ENCODE peak calls at places on chromosomes 6 and 20, in six cellular contexts. B, C, P, S, G and F are unnamed samples.

GRCh38 chr6:52994031-52994788 is 874 bp downstream of the GSTA4 start:
- DNase-seq in B (peak; percentile 39), C (peak; percentile 41), P (no peak), S (no peak), G (no peak), F (no peak)

GRCh38 chr6:158164564-158164963 is 3.5 kb downstream of the SERAC1 start:
- DNase-seq in B (no peak), C (no peak), P (no peak), S (no peak), G (no peak), F (no peak)

GRCh38 chr6:161463061-161463460 is 189.2 kb upstream of the AGPAT4 start:
- DNase-seq in B (no peak), C (no peak), P (no peak), S (no peak), G (no peak), F (no peak)

GRCh38 chr6:122997541-122998150 is 1.6 kb downstream of the CLVS2 start:
- DNase-seq in B (no peak), C (no peak), P (no peak), S (no peak), G (no peak), F (peak; percentile 25)

GRCh38 chr6:30813623-30814136 is 69.3 kb upstream of the IER3 start:
- DNase-seq in B (no peak), C (no peak), P (no peak), S (no peak), G (no peak), F (no peak)

GRCh38 chr6:134437376-134437775 is 119.5 kb upstream of the SGK1 start:
- DNase-seq in B (peak; percentile 49), C (no peak), P (peak; percentile 38), S (no peak), G (no peak), F (no peak)

GRCh38 chr6:156058356-156058755 is 602.7 kb upstream of the NOX3 start:
- DNase-seq in B (no peak), C (no peak), P (no peak), S (no peak), G (no peak), F (no peak)

GRCh38 chr20:60224914-60225313 is 266.7 kb downstream of the CDH26 start:
- DNase-seq in B (peak; percentile 1), C (no peak), P (no peak), S (no peak), G (peak; percentile 44), F (peak; percentile 57)

GRCh38 chr6:90076471-90076870 is 182.2 kb downstream of the GJA10 start:
- DNase-seq in B (no peak), C (no peak), P (no peak), S (no peak), G (no peak), F (no peak)

GRCh38 chr20:43750774-43751166 is 24.0 kb upstream of the GTSF1L start:
- DNase-seq in B (no peak), C (no peak), P (no peak), S (no peak), G (no peak), F (no peak)

GRCh38 chr6:23027281-23027680 is 457.9 kb downstream of the HDGFL1 start:
- DNase-seq in B (no peak), C (no peak), P (no peak), S (no peak), G (peak; percentile 23), F (no peak)

GRCh38 chr20:17992224-17992637 is 23.4 kb downstream of the MGME1 start:
- DNase-seq in B (no peak), C (no peak), P (peak; percentile 53), S (no peak), G (no peak), F (no peak)

GRCh38 chr6:12506211-12506610 is 210.4 kb upstream of the PHACTR1 start:
- DNase-seq in B (no peak), C (no peak), P (no peak), S (no peak), G (no peak), F (no peak)

GRCh38 chr6:16405349-16405865 is 167.0 kb downstream of the GMPR start:
- DNase-seq in B (no peak), C (no peak), P (no peak), S (no peak), G (no peak), F (no peak)

GRCh38 chr6:108027594-108027993 is 46.9 kb downstream of the OSTM1 start:
- DNase-seq in B (peak; percentile 14), C (no peak), P (no peak), S (no peak), G (no peak), F (no peak)

GRCh38 chr6:105522626-105523322 is 119.9 kb upstream of the PREP start:
- DNase-seq in B (no peak), C (no peak), P (no peak), S (no peak), G (no peak), F (no peak)

GRCh38 chr20:51587145-51587544 is 44.6 kb upstream of the NFATC2 start:
- DNase-seq in B (no peak), C (no peak), P (no peak), S (no peak), G (no peak), F (no peak)

GRCh38 chr6:103826209-103826608 is 1033.5 kb downstream of the HACE1 start:
- DNase-seq in B (no peak), C (no peak), P (no peak), S (no peak), G (no peak), F (no peak)

GRCh38 chr6:130831598-130831997 is 4.4 kb downstream of the SMLR1 start:
- DNase-seq in B (no peak), C (no peak), P (no peak), S (no peak), G (no peak), F (no peak)

GRCh38 chr20:17066955-17067354 is 159.9 kb upstream of the PCSK2 start:
- DNase-seq in B (no peak), C (no peak), P (no peak), S (no peak), G (no peak), F (no peak)

GRCh38 chr6:86487660-86488221 is 449.6 kb upstream of the HTR1E start:
- DNase-seq in B (no peak), C (no peak), P (no peak), S (no peak), G (no peak), F (no peak)

GRCh38 chr6:64259372-64259771 is 623.8 kb downstream of the PHF3 start:
- DNase-seq in B (no peak), C (no peak), P (no peak), S (no peak), G (no peak), F (no peak)

GRCh38 chr6:6810727-6811126 is 222.2 kb downstream of the LY86 start:
- DNase-seq in B (no peak), C (no peak), P (peak; percentile 59), S (no peak), G (no peak), F (no peak)

GRCh38 chr6:31822038-31822821 is 5.3 kb upstream of the HSPA1B start:
- DNase-seq in B (peak; percentile 89), C (peak; percentile 87), P (peak; percentile 71), S (peak; percentile 85), G (no peak), F (peak; percentile 31)

GRCh38 chr6:39861663-39862062 is 69.5 kb downstream of the DAAM2 start:
- DNase-seq in B (no peak), C (no peak), P (no peak), S (no peak), G (no peak), F (no peak)

GRCh38 chr6:46103437-46103836 is 26.4 kb upstream of the ENPP4 start:
- DNase-seq in B (no peak), C (no peak), P (no peak), S (no peak), G (no peak), F (no peak)
- TF ChIP-seq CTCF in B (no peak), C (no peak), P (no peak), S (no peak), G (peak; percentile 37), F (no peak)

GRCh38 chr6:24522090-24522820 is 27.5 kb downstream of the ALDH5A1 start:
- DNase-seq in B (peak; percentile 10), C (peak; percentile 11), P (peak; percentile 68), S (no peak), G (no peak), F (peak; percentile 29)

GRCh38 chr6:24520929-24521546 is 26.3 kb downstream of the ALDH5A1 start:
- DNase-seq in B (peak; percentile 35), C (no peak), P (peak; percentile 59), S (peak; percentile 77), G (peak; percentile 85), F (peak; percentile 72)

GRCh38 chr6:24522821-24523175 is 28.0 kb downstream of the ALDH5A1 start:
- DNase-seq in B (no peak), C (no peak), P (no peak), S (no peak), G (no peak), F (no peak)

GRCh38 chr6:24524801-24525200 is 30.0 kb downstream of the ALDH5A1 start:
- DNase-seq in B (peak; percentile 64), C (no peak), P (peak; percentile 45), S (no peak), G (peak; percentile 53), F (peak; percentile 31)

GRCh38 chr6:24524329-24524728 is 29.6 kb downstream of the ALDH5A1 start:
- DNase-seq in B (no peak), C (no peak), P (no peak), S (no peak), G (no peak), F (no peak)
- TF ChIP-seq CTCF in B (no peak), C (no peak), P (no peak), S (no peak), G (no peak), F (no peak)

GRCh38 chr6:49423817-49424216 is 39.2 kb downstream of the MMUT start:
- DNase-seq in B (peak; percentile 50), C (no peak), P (no peak), S (no peak), G (no peak), F (no peak)
- TF ChIP-seq CTCF in B (peak; percentile 25), C (no peak), P (no peak), S (no peak), G (no peak), F (no peak)

GRCh38 chr6:100968934-100969333 is 87.8 kb upstream of the ASCC3 start:
- DNase-seq in B (no peak), C (no peak), P (no peak), S (no peak), G (peak; percentile 43), F (no peak)
- TF ChIP-seq CTCF in B (no peak), C (no peak), P (no peak), S (no peak), G (no peak), F (no peak)

GRCh38 chr20:21971436-21971835 is 266.0 kb downstream of the PAX1 start:
- DNase-seq in B (no peak), C (no peak), P (no peak), S (no peak), G (no peak), F (no peak)

GRCh38 chr20:21968486-21968885 is 263.0 kb downstream of the PAX1 start:
- DNase-seq in B (no peak), C (no peak), P (no peak), S (no peak), G (no peak), F (no peak)
- TF ChIP-seq CTCF in B (no peak), C (no peak), P (no peak), S (no peak), G (no peak), F (no peak)